ENCODE peak calls at places on chromosomes 4 and X, in seven cellular contexts. B, L, P, H, X, G and Z are unnamed samples.

GRCh38 chrX:2484721-2485459 is 15.9 kb downstream of the DHRSX start:
- DNase-seq in X (no peak), P (no peak), L (no peak), G (no peak), H (no peak), B (no peak), Z (no peak)

GRCh38 chrX:119981286-119982070 is 37.9 kb upstream of the NKAP start:
- DNase-seq in X (no peak), G (no peak), P (peak), B (peak), L (peak), H (peak), Z (no peak)

GRCh38 chrX:96650023-96650422 is 34.6 kb upstream of the DIAPH2 start:
- DNase-seq in B (no peak), H (no peak), X (no peak), P (no peak), L (no peak), G (no peak), Z (no peak)

GRCh38 chrX:3052864-3053263 is 11.6 kb downstream of the ARSF start:
- DNase-seq in X (no peak), P (no peak), L (no peak), B (no peak), H (no peak), G (no peak), Z (no peak)

GRCh38 chr4:174218127-174218790 is 65.2 kb downstream of the FBXO8 start:
- DNase-seq in X (no peak), G (no peak), L (no peak), B (peak), P (no peak), H (no peak), Z (no peak)

GRCh38 chrX:65690057-65690855 is 22.8 kb downstream of the MSN start:
- DNase-seq in P (no peak), X (no peak), G (no peak), L (no peak), H (no peak), B (no peak), Z (no peak)

GRCh38 chr4:168584321-168584771 is 87.5 kb downstream of the PALLD start:
- DNase-seq in B (no peak), L (no peak), H (no peak), G (no peak), X (no peak), P (no peak), Z (no peak)

GRCh38 chr4:57182132-57182874 is 72.1 kb upstream of the IGFBP7 start:
- DNase-seq in G (no peak), X (no peak), B (peak), H (no peak), P (no peak), L (no peak), Z (no peak)

GRCh38 chr4:19947349-19947748 is 304.4 kb upstream of the SLIT2 start:
- DNase-seq in B (no peak), G (no peak), L (no peak), H (no peak), P (no peak), X (no peak), Z (no peak)

GRCh38 chr4:754221-755120 is 48.8 kb downstream of the PCGF3 start:
- DNase-seq in H (no peak), P (no peak), L (no peak), X (no peak), B (no peak), G (no peak), Z (no peak)

GRCh38 chrX:49202022-49202421 is 2.0 kb upstream of the SYP start:
- DNase-seq in X (no peak), H (no peak), P (no peak), L (no peak), G (no peak), B (no peak), Z (no peak)

GRCh38 chr4:57763070-57763469 is 652.9 kb upstream of the IGFBP7 start:
- DNase-seq in B (no peak), H (no peak), G (no peak), L (no peak), X (no peak), P (peak), Z (no peak)

GRCh38 chrX:54530358-54530900 is 410 bp downstream of the GNL3L start:
- DNase-seq in X (peak), B (no peak), G (no peak), L (no peak), H (no peak), P (peak), Z (no peak)

GRCh38 chrX:116317409-116317808 is 119.0 kb upstream of the SLC6A14 start:
- DNase-seq in B (no peak), L (no peak), X (no peak), G (no peak), H (no peak), P (no peak), Z (peak)

GRCh38 chrX:39582091-39582490 is 515.7 kb downstream of the BCOR start:
- DNase-seq in P (no peak), B (no peak), G (no peak), X (no peak), H (peak), L (no peak), Z (peak)

GRCh38 chr4:121728798-121729226 is 32.0 kb upstream of the ANXA5 start:
- DNase-seq in H (no peak), L (no peak), B (no peak), X (no peak), G (no peak), P (no peak), Z (no peak)

GRCh38 chr4:169815606-169816005 is 57.9 kb upstream of the HPF1 start:
- DNase-seq in L (peak), P (no peak), H (no peak), G (no peak), B (no peak), X (no peak), Z (no peak)

GRCh38 chr4:575281-576141 is 584 bp downstream of the TMEM271 start:
- DNase-seq in H (no peak), P (no peak), X (no peak), G (peak), B (peak), L (no peak), Z (no peak)

GRCh38 chr4:79607979-79608378 is 200.0 kb upstream of the GK2 start:
- DNase-seq in H (no peak), B (no peak), L (no peak), X (no peak), G (no peak), P (no peak), Z (no peak)

GRCh38 chr4:79611026-79611425 is 203.0 kb upstream of the GK2 start:
- DNase-seq in P (no peak), H (no peak), L (no peak), X (no peak), B (no peak), G (no peak), Z (no peak)

GRCh38 chr4:79604152-79604551 is 196.1 kb upstream of the GK2 start:
- DNase-seq in X (no peak), B (no peak), P (no peak), L (no peak), H (no peak), G (no peak), Z (no peak)

GRCh38 chr4:79613269-79613995 is 205.4 kb upstream of the GK2 start:
- DNase-seq in X (no peak), B (no peak), P (no peak), G (no peak), L (no peak), H (no peak), Z (no peak)

GRCh38 chr4:79609853-79610252 is 201.8 kb upstream of the GK2 start:
- DNase-seq in B (no peak), X (no peak), G (no peak), P (no peak), L (no peak), H (no peak), Z (no peak)
- TF ChIP-seq JUND in B (no peak), X (no peak), G (no peak), P (no peak), L (no peak), H (no peak), Z (no peak)

GRCh38 chr4:140755811-140756291 is 334 bp downstream of the TBC1D9 start:
- DNase-seq in X (no peak), L (no peak), H (no peak), G (no peak), P (no peak), B (peak), Z (no peak)
- TF ChIP-seq JUND in X (no peak), L (no peak), H (no peak), G (no peak), P (no peak), B (no peak), Z (no peak)

GRCh38 chr4:157170321-157170720 is 50.2 kb upstream of the GRIA2 start:
- DNase-seq in X (no peak), H (no peak), G (no peak), L (no peak), P (no peak), B (no peak), Z (no peak)

DNA sequence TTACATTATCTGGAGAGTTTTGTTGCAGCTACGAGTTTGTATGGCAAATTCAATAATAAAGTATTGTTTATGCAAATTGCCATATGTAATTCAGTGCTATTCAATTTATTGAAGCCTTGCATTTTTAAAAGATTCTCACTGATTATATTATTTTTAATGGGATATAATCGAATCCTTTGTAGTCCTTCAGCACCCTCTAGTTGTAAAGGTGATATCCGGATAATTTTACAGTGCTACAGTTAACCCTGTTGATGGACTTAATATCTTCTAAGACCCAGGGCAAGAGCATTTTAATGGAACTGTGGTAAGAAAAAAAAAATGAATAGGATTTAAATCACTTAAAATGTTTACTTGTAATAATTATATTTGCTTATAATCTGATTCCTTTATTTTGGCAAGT is 48.5 kb upstream of the GRIA2 start:
- DNase-seq in G (no peak), H (peak), L (no peak), P (no peak), B (no peak), X (no peak), Z (no peak)
- TF ChIP-seq JUND in G (no peak), H (no peak), L (no peak), P (no peak), B (no peak), X (no peak), Z (no peak)

GRCh38 chr4:93466440-93466839 is 362.1 kb upstream of the ATOH1 start:
- DNase-seq in G (no peak), X (no peak), H (no peak), L (no peak), P (no peak), B (no peak), Z (no peak)

GRCh38 chr4:93467484-93468155 is 360.9 kb upstream of the ATOH1 start:
- DNase-seq in H (no peak), L (no peak), X (no peak), B (no peak), P (no peak), G (no peak), Z (no peak)

GRCh38 chr4:93469560-93469959 is 359.0 kb upstream of the ATOH1 start:
- DNase-seq in H (no peak), P (no peak), B (no peak), G (no peak), X (no peak), L (peak), Z (no peak)
- TF ChIP-seq JUND in H (no peak), P (no peak), B (no peak), G (no peak), X (no peak), L (no peak), Z (no peak)

GRCh38 chr4:86356831-86357230 is 3.0 kb downstream of the MAPK10 start:
- DNase-seq in B (no peak), P (no peak), L (no peak), X (no peak), H (no peak), G (no peak), Z (no peak)

GRCh38 chr4:86356425-86356824 is 3.4 kb downstream of the MAPK10 start:
- DNase-seq in H (no peak), B (no peak), X (no peak), P (no peak), G (no peak), L (no peak), Z (no peak)

GRCh38 chr4:86357608-86358007 is 2.2 kb downstream of the MAPK10 start:
- DNase-seq in H (no peak), G (no peak), L (no peak), B (peak), P (no peak), X (no peak), Z (no peak)

GRCh38 chr4:86359944-86360478 is at the start of gene MAPK10:
- DNase-seq in L (no peak), P (peak), X (peak), H (no peak), B (peak), G (peak), Z (no peak)

DNA sequence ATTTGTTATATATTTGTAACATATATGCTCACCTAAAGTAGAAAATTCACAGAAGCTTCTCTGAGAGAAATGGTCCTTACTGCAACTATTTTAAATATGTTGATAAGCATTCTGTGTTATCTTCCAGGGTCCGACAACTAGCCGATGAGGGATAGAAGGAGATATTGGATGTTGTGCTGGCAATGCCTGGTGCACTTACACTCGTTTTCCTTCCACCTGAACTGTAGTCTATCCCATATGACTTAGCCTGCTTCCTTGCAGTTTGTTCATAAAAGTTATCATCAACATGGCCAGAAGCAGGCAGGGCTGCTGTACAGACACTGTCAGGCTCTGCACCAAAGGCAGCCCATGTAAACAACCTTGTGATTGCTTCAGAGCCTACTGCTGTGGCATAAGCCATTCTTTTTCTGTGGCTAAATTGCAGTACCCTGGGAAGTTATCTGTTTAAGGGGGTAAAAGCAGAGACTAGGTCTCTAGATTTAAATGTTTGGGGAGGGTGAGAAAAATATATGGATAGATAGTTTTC is 1.6 kb downstream of the MAPK10 start:
- DNase-seq in P (no peak), L (no peak), B (no peak), X (no peak), G (no peak), H (no peak), Z (no peak)
- TF ChIP-seq JUND in P (no peak), L (no peak), B (no peak), X (no peak), G (no peak), H (no peak), Z (no peak)

GRCh38 chr4:112862318-112862674 is 187.2 kb upstream of the ANK2 start:
- DNase-seq in B (no peak), G (no peak), P (no peak), L (no peak), H (no peak), X (no peak), Z (no peak)
- TF ChIP-seq JUND in B (no peak), G (no peak), P (no peak), L (no peak), H (no peak), X (no peak), Z (no peak)